ENCODE peak calls at places on chromosome 17, in ten cellular contexts. Z is tibial artery, I is AG10803, U is AG04449, N is foreskin fibroblast, B is mucosa of descending colon, M is body of pancreas, R is tibial nerve, C is epithelial cell of esophagus, Q is AG04450. Y is an unnamed sample.

GRCh38 chr17:42535400-42536047 is 517 bp upstream of the NAGLU start:
- DNase-seq in Z (no peak), I (no peak), U (no peak), N (no peak), B (no peak), M (no peak), R (no peak), C (no peak), Q (no peak), Y (no peak)

GRCh38 chr17:40522250-40522960 is 21.0 kb upstream of the TNS4 start:
- DNase-seq in Z (no peak), I (peak; percentile 66), U (no peak), N (no peak), B (no peak), M (no peak), R (no peak), C (no peak), Q (no peak), Y (peak; percentile 77)

GRCh38 chr17:78356163-78356713 is 3.6 kb downstream of the SOCS3 start:
- DNase-seq in Z (no peak), I (peak; percentile 81), U (no peak), N (peak; percentile 87), B (peak; percentile 59), M (no peak), R (no peak), C (peak; percentile 98), Q (peak; percentile 78), Y (peak; percentile 92)

GRCh38 chr17:79608729-79609039 is 2.2 kb downstream of the RBFOX3 start:
- DNase-seq in Z (no peak), I (no peak), U (no peak), N (no peak), B (no peak), M (no peak), R (no peak), C (no peak), Q (no peak), Y (no peak)

GRCh38 chr17:18326039-18326438 is 10.9 kb downstream of the SMCR8 start:
- DNase-seq in Z (no peak), I (no peak), U (no peak), N (no peak), B (no peak), M (no peak), R (no peak), C (no peak), Q (no peak), Y (no peak)

GRCh38 chr17:17032131-17032692 is 10.0 kb upstream of the MPRIP start:
- DNase-seq in Z (peak; percentile 50), I (peak; percentile 91), U (peak; percentile 55), N (peak; percentile 89), B (peak; percentile 75), M (peak; percentile 88), R (no peak), C (peak; percentile 73), Q (no peak), Y (peak; percentile 51)

GRCh38 chr17:57114085-57114673 is 29.1 kb downstream of the AKAP1 start:
- DNase-seq in Z (peak; percentile 39), I (peak; percentile 9), U (no peak), N (no peak), B (peak; percentile 71), M (peak; percentile 53), R (no peak), C (peak; percentile 32), Q (no peak), Y (peak; percentile 25)

GRCh38 chr17:55433629-55434422 is 12.2 kb upstream of the MMD start:
- DNase-seq in Z (peak; percentile 34), I (peak; percentile 93), U (peak; percentile 70), N (peak; percentile 93), B (no peak), M (peak; percentile 23), R (no peak), C (peak; percentile 96), Q (peak; percentile 89), Y (peak; percentile 97)

GRCh38 chr17:75124041-75124818 is 7.3 kb downstream of the NT5C start:
- DNase-seq in Z (peak; percentile 37), I (no peak), U (no peak), N (peak; percentile 23), B (peak; percentile 93), M (peak; percentile 81), R (no peak), C (peak; percentile 99), Q (no peak), Y (peak; percentile 52)

GRCh38 chr17:29594441-29595090 is 1.6 kb downstream of the ANKRD13B start:
- DNase-seq in Z (no peak), I (no peak), U (no peak), N (no peak), B (peak; percentile 42), M (no peak), R (no peak), C (no peak), Q (no peak), Y (no peak)

GRCh38 chr17:29596811-29597210 is 3.9 kb downstream of the ANKRD13B start:
- DNase-seq in Z (no peak), I (no peak), U (no peak), N (no peak), B (peak; percentile 22), M (no peak), R (no peak), C (no peak), Q (no peak), Y (no peak)

GRCh38 chr17:29595943-29596774 is 3.2 kb downstream of the ANKRD13B start:
- DNase-seq in Z (no peak), I (no peak), U (no peak), N (no peak), B (peak; percentile 21), M (no peak), R (no peak), C (no peak), Q (no peak), Y (no peak)

GRCh38 chr17:29595107-29595942 is 2.4 kb downstream of the ANKRD13B start:
- DNase-seq in Z (no peak), I (no peak), U (no peak), N (no peak), B (no peak), M (no peak), R (no peak), C (no peak), Q (no peak), Y (no peak)

GRCh38 chr17:29597361-29598172 is 4.6 kb downstream of the ANKRD13B start:
- DNase-seq in Z (no peak), I (no peak), U (no peak), N (no peak), B (peak; percentile 16), M (no peak), R (no peak), C (no peak), Q (no peak), Y (no peak)
- H3K4me3 ChIP-seq in Z (no peak overlapping the region), I (no peak overlapping the region), U (no peak overlapping the region), N (no peak overlapping the region), B (no peak overlapping the region), M (no peak overlapping the region), R (no peak overlapping the region), C (no peak overlapping the region), Q (no peak overlapping the region), Y (no peak overlapping the region)

GRCh38 chr17:31560836-31561235 is 169.4 kb downstream of the RAB11FIP4 start:
- DNase-seq in Z (no peak), I (peak; percentile 25), U (no peak), N (no peak), B (no peak), M (no peak), R (no peak), C (no peak), Q (no peak), Y (peak; percentile 34)
- H3K4me3 ChIP-seq in Z (peak overlapping the region; percentile 76), I (peak overlapping the region; percentile 89), U (peak overlapping the region; percentile 84), N (peak overlapping the region; percentile 81), B (no peak overlapping the region), M (no peak overlapping the region), R (no peak overlapping the region), C (peak overlapping the region; percentile 58), Q (peak overlapping the region; percentile 69), Y (peak overlapping the region; percentile 90)

DNA sequence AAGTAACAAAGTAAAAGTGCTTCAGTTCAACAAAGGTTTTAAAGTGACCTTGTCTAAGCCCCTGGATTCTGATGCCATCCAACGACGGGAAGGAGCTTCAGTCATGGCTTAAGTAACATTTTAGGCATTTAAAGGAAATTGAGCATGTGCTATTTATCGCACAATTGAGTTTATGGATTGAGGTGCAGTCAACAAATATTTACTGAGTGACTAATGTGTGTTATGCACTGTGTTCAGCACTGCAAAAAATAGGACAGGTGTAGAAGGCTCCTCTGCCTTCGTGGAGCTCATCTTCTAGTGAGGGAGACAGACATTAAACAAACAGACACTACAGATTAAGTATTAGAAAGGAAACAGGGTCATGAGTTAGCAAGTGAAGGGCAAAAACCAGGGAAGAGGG is 12.5 kb downstream of the TMIGD1 start:
- DNase-seq in Z (no peak), I (no peak), U (no peak), N (no peak), B (no peak), M (no peak), R (no peak), C (peak; percentile 37), Q (no peak), Y (no peak)
- H3K4me3 ChIP-seq in Z (no peak overlapping the region), I (no peak overlapping the region), U (no peak overlapping the region), N (no peak overlapping the region), B (no peak overlapping the region), M (no peak overlapping the region), R (no peak overlapping the region), C (no peak overlapping the region), Q (no peak overlapping the region), Y (no peak overlapping the region)

GRCh38 chr17:48589831-48590602 is at the start of gene HOXB3:
- DNase-seq in Z (no peak), I (peak; percentile 88), U (peak; percentile 67), N (no peak), B (no peak), M (no peak), R (no peak), C (no peak), Q (no peak), Y (no peak)
- H3K4me3 ChIP-seq in Z (no peak within 1 kb of the TSS), I (peak within 1 kb of the TSS; percentile 82), U (peak within 1 kb of the TSS; percentile 76), N (no peak within 1 kb of the TSS), B (no peak within 1 kb of the TSS), M (no peak within 1 kb of the TSS), R (no peak within 1 kb of the TSS), C (no peak within 1 kb of the TSS), Q (peak within 1 kb of the TSS; percentile 89), Y (peak within 1 kb of the TSS; percentile 15)

DNA sequence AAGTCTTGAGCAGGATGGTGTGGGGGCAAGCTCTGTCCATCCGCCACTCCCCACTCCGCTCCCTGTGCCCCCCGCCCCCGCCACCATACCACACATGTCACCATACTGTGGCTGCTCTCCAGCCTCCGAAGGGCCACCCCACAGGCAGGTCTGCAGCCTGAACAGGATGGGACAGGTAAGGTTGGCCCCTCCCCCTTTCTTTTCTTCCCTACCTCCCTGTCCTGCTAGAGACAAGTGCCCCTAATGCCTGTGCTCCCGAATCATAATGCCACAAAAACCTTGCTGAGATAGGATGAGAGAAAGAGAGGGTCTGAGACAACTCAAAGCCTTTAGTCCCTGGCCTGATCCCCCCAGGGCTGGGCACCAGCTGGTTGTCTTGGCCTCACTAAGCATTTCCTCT is 84.7 kb downstream of the SDK2 start:
- DNase-seq in Z (no peak), I (no peak), U (no peak), N (no peak), B (no peak), M (no peak), R (no peak), C (no peak), Q (no peak), Y (no peak)
- H3K4me3 ChIP-seq in Z (no peak overlapping the region), I (no peak overlapping the region), U (no peak overlapping the region), N (no peak overlapping the region), B (no peak overlapping the region), M (no peak overlapping the region), R (no peak overlapping the region), C (no peak overlapping the region), Q (no peak overlapping the region), Y (no peak overlapping the region)